ENCODE peak calls at places on chromosomes 12 and 14, in ten cellular contexts. E, Q, X, A, F, H, W, R, Y and S are unnamed samples.

GRCh38 chr14:63991833-63992232 is 139.0 kb downstream of the SYNE2 start:
- ATAC-seq in E (peak), Q (no peak), X (no peak), A (no peak), F (no peak), H (no peak), W (no peak), R (no peak), Y (no peak), S (no peak)

GRCh38 chr14:72678360-72678759 is 215.5 kb downstream of the DPF3 start:
- ATAC-seq in E (no peak), Q (no peak), X (no peak), A (no peak), F (no peak), H (no peak), W (no peak), R (no peak), Y (no peak), S (no peak)

GRCh38 chr14:96965885-96966595 is 168.9 kb downstream of the VRK1 start:
- ATAC-seq in E (no peak), Q (no peak), X (no peak), A (no peak), F (no peak), H (no peak), W (no peak), R (no peak), Y (peak), S (no peak)

GRCh38 chr12:25692115-25693035 is 139.3 kb upstream of the LMNTD1 start:
- ATAC-seq in E (no peak), Q (peak), X (peak), A (no peak), F (peak), H (no peak), W (no peak), R (no peak), Y (no peak), S (no peak)

GRCh38 chr12:89636776-89637160 is 71.9 kb downstream of the ATP2B1 start:
- ATAC-seq in E (no peak), Q (no peak), X (no peak), A (no peak), F (no peak), H (no peak), W (no peak), R (no peak), Y (no peak), S (no peak)

GRCh38 chr12:93060071-93060665 is 131.1 kb upstream of the EEA1 start:
- ATAC-seq in E (peak), Q (no peak), X (no peak), A (peak), F (no peak), H (peak), W (no peak), R (no peak), Y (no peak), S (no peak)

GRCh38 chr12:93982847-93983315 is 165.5 kb upstream of the PLXNC1 start:
- ATAC-seq in E (no peak), Q (no peak), X (no peak), A (no peak), F (no peak), H (no peak), W (no peak), R (no peak), Y (no peak), S (no peak)

GRCh38 chr14:69877492-69877891 is 1.7 kb upstream of the SMOC1 start:
- ATAC-seq in E (no peak), Q (no peak), X (peak), A (no peak), F (no peak), H (peak), W (no peak), R (no peak), Y (no peak), S (no peak)

GRCh38 chr14:61101803-61102548 is 120.9 kb downstream of the SLC38A6 start:
- ATAC-seq in E (peak), Q (peak), X (no peak), A (peak), F (peak), H (peak), W (peak), R (no peak), Y (peak), S (peak)

GRCh38 chr14:65095633-65096205 is 6.6 kb downstream of the MAX start:
- ATAC-seq in E (no peak), Q (peak), X (peak), A (peak), F (peak), H (peak), W (peak), R (no peak), Y (no peak), S (peak)

GRCh38 chr14:76953196-76953945 is 75.1 kb downstream of the IRF2BPL start:
- ATAC-seq in E (peak), Q (peak), X (peak), A (peak), F (peak), H (peak), W (peak), R (no peak), Y (no peak), S (peak)

GRCh38 chr14:26415618-26416123 is 182.2 kb downstream of the NOVA1 start:
- ATAC-seq in E (no peak), Q (no peak), X (peak), A (no peak), F (no peak), H (no peak), W (peak), R (no peak), Y (no peak), S (peak)

GRCh38 chr14:68539311-68539737 is 253.5 kb downstream of the ZFP36L1 start:
- ATAC-seq in E (no peak), Q (peak), X (no peak), A (peak), F (peak), H (no peak), W (no peak), R (no peak), Y (peak), S (no peak)

GRCh38 chr12:90627180-90627896 is 327.6 kb downstream of the CCER1 start:
- ATAC-seq in E (no peak), Q (no peak), X (no peak), A (no peak), F (no peak), H (no peak), W (no peak), R (no peak), Y (no peak), S (no peak)

GRCh38 chr14:61064210-61064609 is 83.2 kb downstream of the SLC38A6 start:
- ATAC-seq in E (no peak), Q (no peak), X (no peak), A (no peak), F (no peak), H (no peak), W (no peak), R (no peak), Y (no peak), S (no peak)

GRCh38 chr14:89652352-89652751 is 235.3 kb upstream of the FOXN3 start:
- ATAC-seq in E (peak), Q (no peak), X (no peak), A (no peak), F (no peak), H (no peak), W (no peak), R (no peak), Y (no peak), S (no peak)

GRCh38 chr14:92940543-92940942 is 17.6 kb downstream of the CHGA start:
- ATAC-seq in E (no peak), Q (no peak), X (no peak), A (no peak), F (no peak), H (no peak), W (no peak), R (no peak), Y (no peak), S (no peak)

GRCh38 chr12:89544027-89544426 is 18.2 kb upstream of the POC1B start:
- ATAC-seq in E (no peak), Q (no peak), X (no peak), A (no peak), F (no peak), H (no peak), W (no peak), R (no peak), Y (no peak), S (no peak)

GRCh38 chr12:1186298-1186697 is 195.3 kb downstream of the ERC1 start:
- ATAC-seq in E (no peak), Q (no peak), X (no peak), A (no peak), F (no peak), H (no peak), W (no peak), R (no peak), Y (no peak), S (no peak)

GRCh38 chr14:61372842-61373555 is 51.6 kb downstream of the PRKCH start:
- ATAC-seq in E (no peak), Q (no peak), X (no peak), A (peak), F (no peak), H (no peak), W (no peak), R (no peak), Y (no peak), S (no peak)

GRCh38 chr12:67716817-67717216 is 68.3 kb downstream of the DYRK2 start:
- ATAC-seq in E (no peak), Q (peak), X (peak), A (peak), F (peak), H (peak), W (no peak), R (no peak), Y (no peak), S (peak)

GRCh38 chr12:12964255-12964654 is 12.3 kb upstream of the GPRC5D start:
- ATAC-seq in E (no peak), Q (no peak), X (no peak), A (peak), F (no peak), H (no peak), W (no peak), R (no peak), Y (no peak), S (no peak)

GRCh38 chr12:71865166-71865713 is 25.7 kb downstream of the TBC1D15 start:
- ATAC-seq in E (no peak), Q (no peak), X (no peak), A (peak), F (peak), H (peak), W (no peak), R (no peak), Y (peak), S (no peak)

GRCh38 chr12:89695100-89695499 is 13.5 kb downstream of the ATP2B1 start:
- ATAC-seq in E (no peak), Q (no peak), X (no peak), A (peak), F (peak), H (peak), W (peak), R (no peak), Y (no peak), S (peak)

GRCh38 chr14:91012050-91012449 is 48.4 kb downstream of the RPS6KA5 start:
- ATAC-seq in E (no peak), Q (no peak), X (no peak), A (no peak), F (no peak), H (no peak), W (no peak), R (no peak), Y (no peak), S (no peak)

GRCh38 chr12:113850309-113851056 is 115.6 kb downstream of the RBM19 start:
- ATAC-seq in E (no peak), Q (peak), X (no peak), A (no peak), F (peak), H (no peak), W (no peak), R (no peak), Y (no peak), S (peak)

GRCh38 chr14:59961518-59962062 is 41.6 kb downstream of the LRRC9 start:
- ATAC-seq in E (no peak), Q (no peak), X (no peak), A (no peak), F (no peak), H (no peak), W (no peak), R (no peak), Y (no peak), S (no peak)

GRCh38 chr12:24814379-24815086 is 134.4 kb downstream of the BCAT1 start:
- ATAC-seq in E (peak), Q (peak), X (no peak), A (peak), F (peak), H (peak), W (no peak), R (no peak), Y (no peak), S (no peak)